ENCODE peak calls at places on chromosomes 6 and 20, in seven cellular contexts. One of them, this sample, is unnamed.

GRCh38 chr20:41218466-41218865 is 81.1 kb downstream of the PLCG1 start:
- DNase-seq in heart left ventricle: no peak
- DNase-seq in right lobe of liver: no peak
- DNase-seq in GM12891: no peak
- DNase-seq in prostate gland: no peak
- DNase-seq in suprapubic skin: no peak
- DNase-seq in ovary: no peak
- DNase-seq in this sample: no peak

GRCh38 chr6:139659196-139659595 is 284.7 kb upstream of the CITED2 start:
- DNase-seq in heart left ventricle: no peak
- DNase-seq in prostate gland: no peak
- DNase-seq in ovary: no peak
- DNase-seq in GM12891: no peak
- DNase-seq in suprapubic skin: no peak
- DNase-seq in right lobe of liver: no peak
- DNase-seq in this sample: no peak

GRCh38 chr6:158686311-158686710 is 36.5 kb downstream of the SYTL3 start:
- DNase-seq in ovary: no peak
- DNase-seq in prostate gland: peak
- DNase-seq in right lobe of liver: peak
- DNase-seq in GM12891: no peak
- DNase-seq in suprapubic skin: no peak
- DNase-seq in heart left ventricle: no peak
- DNase-seq in this sample: no peak

GRCh38 chr6:8080338-8081151 is 16.4 kb upstream of the BLOC1S5 start:
- DNase-seq in right lobe of liver: no peak
- DNase-seq in GM12891: no peak
- DNase-seq in prostate gland: no peak
- DNase-seq in suprapubic skin: no peak
- DNase-seq in ovary: no peak
- DNase-seq in heart left ventricle: no peak
- DNase-seq in this sample: no peak

GRCh38 chr6:131828946-131829345 is 21.1 kb downstream of the ENPP1 start:
- DNase-seq in heart left ventricle: no peak
- DNase-seq in ovary: no peak
- DNase-seq in right lobe of liver: no peak
- DNase-seq in GM12891: no peak
- DNase-seq in prostate gland: no peak
- DNase-seq in suprapubic skin: no peak
- DNase-seq in this sample: no peak

GRCh38 chr6:346389-347030 is 45.0 kb upstream of the IRF4 start:
- DNase-seq in heart left ventricle: no peak
- DNase-seq in prostate gland: no peak
- DNase-seq in ovary: no peak
- DNase-seq in right lobe of liver: no peak
- DNase-seq in GM12891: no peak
- DNase-seq in suprapubic skin: no peak
- DNase-seq in this sample: no peak

GRCh38 chr6:2061880-2062279 is 183.5 kb downstream of the GMDS start:
- DNase-seq in suprapubic skin: no peak
- DNase-seq in prostate gland: no peak
- DNase-seq in right lobe of liver: no peak
- DNase-seq in ovary: no peak
- DNase-seq in heart left ventricle: no peak
- DNase-seq in GM12891: no peak
- DNase-seq in this sample: no peak

GRCh38 chr20:44461142-44461802 is 14.4 kb upstream of the TTPAL start:
- DNase-seq in right lobe of liver: peak
- DNase-seq in ovary: no peak
- DNase-seq in prostate gland: no peak
- DNase-seq in GM12891: no peak
- DNase-seq in heart left ventricle: no peak
- DNase-seq in suprapubic skin: no peak
- DNase-seq in this sample: no peak

GRCh38 chr20:63161176-63161651 is 54.7 kb downstream of the YTHDF1 start:
- DNase-seq in ovary: no peak
- DNase-seq in GM12891: no peak
- DNase-seq in heart left ventricle: no peak
- DNase-seq in right lobe of liver: no peak
- DNase-seq in suprapubic skin: no peak
- DNase-seq in prostate gland: no peak
- DNase-seq in this sample: no peak

GRCh38 chr6:137165375-137166246 is 7.8 kb downstream of the IL22RA2 start:
- DNase-seq in prostate gland: peak
- DNase-seq in suprapubic skin: no peak
- DNase-seq in ovary: no peak
- DNase-seq in heart left ventricle: no peak
- DNase-seq in right lobe of liver: peak
- DNase-seq in GM12891: no peak
- DNase-seq in this sample: no peak

GRCh38 chr20:8320306-8320705 is 188.2 kb downstream of the PLCB1 start:
- DNase-seq in ovary: no peak
- DNase-seq in right lobe of liver: no peak
- DNase-seq in GM12891: no peak
- DNase-seq in heart left ventricle: no peak
- DNase-seq in prostate gland: no peak
- DNase-seq in suprapubic skin: no peak
- DNase-seq in this sample: no peak

GRCh38 chr6:25972902-25973301 is 10.3 kb downstream of the TRIM38 start:
- DNase-seq in right lobe of liver: no peak
- DNase-seq in prostate gland: no peak
- DNase-seq in GM12891: no peak
- DNase-seq in ovary: no peak
- DNase-seq in heart left ventricle: no peak
- DNase-seq in suprapubic skin: no peak
- DNase-seq in this sample: no peak

GRCh38 chr20:6440087-6440799 is 317.4 kb upstream of the FERMT1 start:
- DNase-seq in GM12891: no peak
- DNase-seq in heart left ventricle: no peak
- DNase-seq in right lobe of liver: no peak
- DNase-seq in prostate gland: no peak
- DNase-seq in suprapubic skin: no peak
- DNase-seq in ovary: no peak
- DNase-seq in this sample: no peak

GRCh38 chr20:41231850-41232249 is 85.7 kb downstream of the ZHX3 start:
- DNase-seq in heart left ventricle: no peak
- DNase-seq in GM12891: no peak
- DNase-seq in ovary: no peak
- DNase-seq in right lobe of liver: no peak
- DNase-seq in prostate gland: no peak
- DNase-seq in suprapubic skin: no peak
- DNase-seq in this sample: no peak

GRCh38 chr6:81605526-81605925 is 147.0 kb downstream of the TENT5A start:
- DNase-seq in GM12891: no peak
- DNase-seq in right lobe of liver: no peak
- DNase-seq in prostate gland: no peak
- DNase-seq in ovary: no peak
- DNase-seq in heart left ventricle: no peak
- DNase-seq in suprapubic skin: no peak
- DNase-seq in this sample: no peak

GRCh38 chr6:42742116-42742894 is 3.6 kb downstream of the TBCC start:
- DNase-seq in right lobe of liver: no peak
- DNase-seq in GM12891: no peak
- DNase-seq in prostate gland: no peak
- DNase-seq in ovary: no peak
- DNase-seq in heart left ventricle: no peak
- DNase-seq in suprapubic skin: no peak
- DNase-seq in this sample: peak

GRCh38 chr6:116518621-116519020 is 7.2 kb downstream of the CALHM5 start:
- DNase-seq in heart left ventricle: no peak
- DNase-seq in suprapubic skin: no peak
- DNase-seq in ovary: no peak
- DNase-seq in GM12891: no peak
- DNase-seq in right lobe of liver: no peak
- DNase-seq in prostate gland: no peak
- DNase-seq in this sample: no peak

GRCh38 chr6:46032112-46032998 is 16.7 kb upstream of the CLIC5 start:
- DNase-seq in right lobe of liver: no peak
- DNase-seq in ovary: no peak
- DNase-seq in heart left ventricle: no peak
- DNase-seq in GM12891: no peak
- DNase-seq in prostate gland: no peak
- DNase-seq in suprapubic skin: no peak
- DNase-seq in this sample: no peak

DNA sequence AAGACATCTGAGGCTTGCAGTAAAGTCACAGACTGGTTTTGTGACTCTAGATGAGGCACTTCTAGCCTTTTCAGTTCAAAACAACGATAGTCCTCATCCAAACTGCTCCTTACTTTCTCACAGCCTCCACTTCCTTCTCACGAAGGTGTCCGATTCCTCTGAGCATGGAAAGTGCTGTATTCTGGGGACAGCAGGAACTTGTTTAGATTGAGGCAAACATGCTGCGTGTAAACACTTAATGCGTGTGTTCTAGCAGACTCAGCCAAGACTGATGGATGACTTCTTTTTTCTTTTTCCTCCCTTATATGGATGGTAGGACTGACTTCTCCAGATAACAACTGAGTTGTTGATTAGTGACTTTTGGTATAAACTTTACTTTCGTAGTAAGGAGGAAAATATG is 80.2 kb upstream of the PRDM1 start:
- DNase-seq in right lobe of liver: no peak
- DNase-seq in GM12891: no peak
- DNase-seq in suprapubic skin: no peak
- DNase-seq in heart left ventricle: no peak
- DNase-seq in prostate gland: no peak
- DNase-seq in ovary: no peak
- DNase-seq in this sample: no peak
- TF ChIP-seq POLR2A in right lobe of liver: no peak
- TF ChIP-seq POLR2A in GM12891: no peak
- TF ChIP-seq POLR2A in suprapubic skin: no peak
- TF ChIP-seq POLR2A in heart left ventricle: no peak
- TF ChIP-seq POLR2A in prostate gland: no peak
- TF ChIP-seq POLR2A in ovary: no peak
- TF ChIP-seq POLR2A in this sample: no peak

DNA sequence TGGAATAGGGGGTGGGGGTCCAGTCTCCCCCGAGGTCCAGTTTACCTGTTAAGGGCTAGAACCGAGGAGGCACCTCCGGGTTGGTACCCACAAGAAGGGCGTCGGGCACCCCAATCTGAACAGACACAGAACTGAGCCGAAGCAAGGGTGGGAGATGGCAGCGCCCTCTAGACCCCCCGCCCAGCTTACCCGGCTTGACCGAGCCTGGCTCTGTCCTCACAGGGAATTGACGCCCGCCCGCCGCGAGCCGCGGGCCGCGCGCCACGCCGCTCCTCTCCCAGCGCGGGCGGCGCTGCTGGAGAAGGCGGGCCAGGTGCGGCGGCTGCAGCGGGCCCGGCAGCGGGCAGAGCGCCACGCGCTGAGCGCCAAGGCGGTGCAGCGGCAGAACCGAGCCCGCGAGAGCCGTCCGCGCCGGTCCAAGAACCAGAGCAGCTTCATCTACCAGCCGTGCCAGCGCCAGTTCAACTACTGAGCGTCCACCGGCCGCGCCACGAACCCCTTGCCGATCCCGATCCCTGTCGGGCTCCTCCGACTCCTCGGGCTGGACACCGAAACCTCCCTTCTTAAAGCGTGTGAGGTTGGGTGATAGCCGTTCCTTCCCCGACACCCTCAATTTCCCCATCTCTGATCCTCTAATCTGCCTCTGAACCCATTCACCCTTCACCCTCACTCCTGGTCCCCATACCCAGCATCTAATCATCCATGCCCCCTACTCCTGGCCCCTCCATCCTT is 5.9 kb downstream of the TP53INP2 start:
- DNase-seq in prostate gland: peak
- DNase-seq in ovary: peak
- DNase-seq in suprapubic skin: no peak
- DNase-seq in right lobe of liver: peak
- DNase-seq in GM12891: peak
- DNase-seq in heart left ventricle: peak
- DNase-seq in this sample: peak
- TF ChIP-seq POLR2A in prostate gland: no peak
- TF ChIP-seq POLR2A in ovary: no peak
- TF ChIP-seq POLR2A in suprapubic skin: no peak
- TF ChIP-seq POLR2A in right lobe of liver: peak
- TF ChIP-seq POLR2A in GM12891: no peak
- TF ChIP-seq POLR2A in heart left ventricle: no peak
- TF ChIP-seq POLR2A in this sample: peak

GRCh38 chr20:23629542-23630391 is 8.0 kb downstream of the CST3 start:
- DNase-seq in heart left ventricle: no peak
- DNase-seq in GM12891: no peak
- DNase-seq in prostate gland: no peak
- DNase-seq in ovary: no peak
- DNase-seq in suprapubic skin: no peak
- DNase-seq in right lobe of liver: no peak
- DNase-seq in this sample: no peak

GRCh38 chr20:23630392-23630849 is 7.3 kb downstream of the CST3 start:
- DNase-seq in prostate gland: no peak
- DNase-seq in ovary: no peak
- DNase-seq in heart left ventricle: no peak
- DNase-seq in GM12891: no peak
- DNase-seq in suprapubic skin: no peak
- DNase-seq in right lobe of liver: no peak
- DNase-seq in this sample: no peak

GRCh38 chr20:23632711-23633573 is 4.8 kb downstream of the CST3 start:
- DNase-seq in ovary: no peak
- DNase-seq in right lobe of liver: no peak
- DNase-seq in heart left ventricle: no peak
- DNase-seq in prostate gland: no peak
- DNase-seq in suprapubic skin: no peak
- DNase-seq in GM12891: no peak
- DNase-seq in this sample: no peak

GRCh38 chr20:23631981-23632710 is 5.6 kb downstream of the CST3 start:
- DNase-seq in right lobe of liver: no peak
- DNase-seq in GM12891: no peak
- DNase-seq in prostate gland: no peak
- DNase-seq in suprapubic skin: no peak
- DNase-seq in ovary: no peak
- DNase-seq in heart left ventricle: peak
- DNase-seq in this sample: no peak

DNA sequence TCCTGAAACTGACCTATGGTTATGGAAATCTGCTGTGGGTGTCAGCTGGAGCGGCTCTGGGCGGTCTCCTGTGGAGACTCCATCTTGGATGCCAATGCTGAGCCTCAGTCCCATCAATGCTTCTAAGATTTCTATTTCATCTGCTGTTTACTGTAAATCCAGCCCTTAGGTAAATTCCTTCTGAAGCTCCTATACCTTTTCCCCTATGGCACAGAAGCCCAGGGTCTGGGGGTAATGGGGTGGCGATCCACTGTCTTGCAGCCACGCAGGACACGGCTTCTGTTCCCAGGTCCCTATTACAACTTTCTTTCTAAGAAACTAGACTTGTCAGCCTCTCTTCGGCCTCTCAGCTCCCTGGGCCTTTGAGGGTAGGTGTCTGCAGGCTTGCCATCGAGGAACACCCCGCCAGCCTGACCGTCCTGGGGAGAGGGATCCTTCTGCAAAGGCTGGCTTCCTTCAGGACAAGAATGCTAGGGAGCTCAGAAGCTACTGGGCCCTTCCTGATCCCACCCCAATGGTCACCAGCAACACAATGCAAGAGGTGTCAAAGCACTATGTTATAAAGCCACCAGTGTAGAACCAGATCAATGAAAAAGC is 6.4 kb downstream of the CST3 start:
- DNase-seq in right lobe of liver: no peak
- DNase-seq in GM12891: no peak
- DNase-seq in heart left ventricle: no peak
- DNase-seq in ovary: no peak
- DNase-seq in prostate gland: no peak
- DNase-seq in suprapubic skin: no peak
- DNase-seq in this sample: no peak
- TF ChIP-seq POLR2A in right lobe of liver: no peak
- TF ChIP-seq POLR2A in GM12891: no peak
- TF ChIP-seq POLR2A in heart left ventricle: no peak
- TF ChIP-seq POLR2A in ovary: no peak
- TF ChIP-seq POLR2A in prostate gland: no peak
- TF ChIP-seq POLR2A in suprapubic skin: no peak
- TF ChIP-seq POLR2A in this sample: no peak

GRCh38 chr6:36682328-36683144 is 4.0 kb downstream of the CDKN1A start:
- DNase-seq in GM12891: no peak
- DNase-seq in ovary: no peak
- DNase-seq in prostate gland: peak
- DNase-seq in heart left ventricle: peak
- DNase-seq in right lobe of liver: peak
- DNase-seq in suprapubic skin: peak
- DNase-seq in this sample: no peak
- TF ChIP-seq POLR2A in GM12891: no peak
- TF ChIP-seq POLR2A in ovary: no peak
- TF ChIP-seq POLR2A in prostate gland: no peak
- TF ChIP-seq POLR2A in heart left ventricle: no peak
- TF ChIP-seq POLR2A in right lobe of liver: peak
- TF ChIP-seq POLR2A in suprapubic skin: no peak
- TF ChIP-seq POLR2A in this sample: no peak

This sample was measured in H54.